ENCODE peak calls at places on chromosomes 5 and 9, in four cellular contexts. T, F, N and C are unnamed samples.

GRCh38 chr9:128169925-128170324 is 9.9 kb downstream of the BBLN start:
- DNase-seq in F (no peak), N (no peak), T (no peak), C (no peak)

GRCh38 chr9:110748251-110748893 is 79.8 kb downstream of the MUSK start:
- DNase-seq in N (no peak), T (no peak), F (no peak), C (no peak)

GRCh38 chr9:87678650-87679355 is 47.1 kb upstream of the CTSL start:
- DNase-seq in N (peak), F (peak), T (no peak), C (peak)

GRCh38 chr5:112492291-112492690 is 73.2 kb upstream of the EPB41L4A start:
- DNase-seq in N (peak), T (no peak), F (no peak), C (peak)

GRCh38 chr5:124606116-124606515 is 140.3 kb downstream of the ZNF608 start:
- DNase-seq in N (no peak), F (no peak), T (no peak), C (no peak)

GRCh38 chr5:151483176-151483575 is 35.8 kb downstream of the SLC36A1 start:
- DNase-seq in N (no peak), F (no peak), T (no peak), C (peak)

GRCh38 chr5:108398964-108399363 is 17.1 kb upstream of the FBXL17 start:
- DNase-seq in N (no peak), T (no peak), F (no peak), C (no peak)

GRCh38 chr9:104586496-104587180 is 12.6 kb downstream of the OR13C5 start:
- DNase-seq in N (no peak), T (no peak), F (no peak), C (no peak)

GRCh38 chr5:134406390-134406789 is 5.3 kb downstream of the CDKN2AIPNL start:
- DNase-seq in N (no peak), F (no peak), T (no peak), C (peak)

GRCh38 chr9:98016137-98016680 is 33.1 kb downstream of the ANP32B start:
- DNase-seq in F (no peak), T (no peak), N (no peak), C (no peak)

GRCh38 chr9:128917151-128917849 is 3.5 kb upstream of the PHYHD1 start:
- DNase-seq in T (peak), F (no peak), N (no peak), C (no peak)

GRCh38 chr9:83304686-83305085 is 233.5 kb downstream of the FRMD3 start:
- DNase-seq in N (no peak), F (no peak), T (peak), C (no peak)

GRCh38 chr5:196350-196749 is 5.1 kb downstream of the LRRC14B start:
- DNase-seq in T (no peak), N (no peak), F (no peak), C (no peak)

GRCh38 chr9:121958530-121958929 is 134.6 kb downstream of the TTLL11 start:
- DNase-seq in F (no peak), N (no peak), T (no peak), C (no peak)

GRCh38 chr5:34598177-34598794 is 57.8 kb upstream of the RAI14 start:
- DNase-seq in F (no peak), N (peak), T (no peak), C (peak)

GRCh38 chr5:56534102-56534501 is 281.2 kb upstream of the MAP3K1 start:
- DNase-seq in T (no peak), N (peak), F (no peak), C (no peak)

GRCh38 chr9:73753171-73753570 is 601.5 kb downstream of the ANXA1 start:
- DNase-seq in N (no peak), F (no peak), T (no peak), C (no peak)

GRCh38 chr9:94799578-94800264 is 73.2 kb downstream of the AOPEP start:
- DNase-seq in N (peak), T (no peak), F (peak), C (peak)

GRCh38 chr5:135702191-135702590 is 123.4 kb upstream of the CXCL14 start:
- DNase-seq in F (no peak), N (no peak), T (no peak), C (no peak)

GRCh38 chr5:135195267-135195603 is 161.2 kb upstream of the PITX1 start:
- DNase-seq in F (no peak), N (no peak), T (no peak), C (no peak)

GRCh38 chr9:124274738-124275137 is 17.0 kb downstream of the NEK6 start:
- DNase-seq in F (no peak), T (no peak), N (no peak), C (no peak)

GRCh38 chr5:164090358-164090757 is 584.9 kb downstream of the MAT2B start:
- DNase-seq in F (no peak), T (no peak), N (no peak), C (peak)

GRCh38 chr5:135398855-135399837 is at the start of gene MACROH2A1:
- DNase-seq in F (no peak), N (peak), T (peak), C (peak)